ENCODE peak calls at places on chromosomes 12 and 14, in six cellular contexts. One of them, this sample, is unnamed.

GRCh38 chr12:21117995-21118394 is 13.0 kb upstream of the SLCO1B1 start:
- DNase-seq in A549: no peak
- DNase-seq in lung: no peak
- DNase-seq in MM.1S: no peak
- DNase-seq in spleen: no peak
- DNase-seq in AG04450: no peak
- DNase-seq in this sample: no peak

GRCh38 chr12:17588968-17589367 is 501.0 kb downstream of the RERGL start:
- DNase-seq in A549: peak; percentile 16
- DNase-seq in lung: no peak
- DNase-seq in MM.1S: peak; percentile 68
- DNase-seq in spleen: no peak
- DNase-seq in AG04450: no peak
- DNase-seq in this sample: no peak

GRCh38 chr14:84129028-84129427 is 1400.9 kb upstream of the FLRT2 start:
- DNase-seq in A549: no peak
- DNase-seq in lung: no peak
- DNase-seq in MM.1S: no peak
- DNase-seq in spleen: no peak
- DNase-seq in AG04450: no peak
- DNase-seq in this sample: no peak

GRCh38 chr14:106622200-106622745 is 1095.9 kb downstream of the TMEM121 start:
- DNase-seq in A549: no peak
- DNase-seq in lung: no peak
- DNase-seq in MM.1S: no peak
- DNase-seq in spleen: no peak
- DNase-seq in AG04450: no peak
- DNase-seq in this sample: no peak

GRCh38 chr14:75379246-75379929 is 48.4 kb upstream of the JDP2 start:
- DNase-seq in A549: no peak
- DNase-seq in lung: no peak
- DNase-seq in MM.1S: no peak
- DNase-seq in spleen: no peak
- DNase-seq in AG04450: no peak
- DNase-seq in this sample: no peak

GRCh38 chr12:12797789-12798142 is 12.3 kb downstream of the APOLD1 start:
- DNase-seq in A549: no peak
- DNase-seq in lung: no peak
- DNase-seq in MM.1S: peak; percentile 58
- DNase-seq in spleen: no peak
- DNase-seq in AG04450: no peak
- DNase-seq in this sample: no peak

GRCh38 chr14:22379727-22380126 is 209.3 kb downstream of the DAD1 start:
- DNase-seq in A549: no peak
- DNase-seq in lung: no peak
- DNase-seq in MM.1S: no peak
- DNase-seq in spleen: no peak
- DNase-seq in AG04450: no peak
- DNase-seq in this sample: peak; percentile 61

GRCh38 chr14:49303952-49304516 is 282.1 kb downstream of the RPS29 start:
- DNase-seq in A549: no peak
- DNase-seq in lung: no peak
- DNase-seq in MM.1S: peak; percentile 27
- DNase-seq in spleen: no peak
- DNase-seq in AG04450: no peak
- DNase-seq in this sample: no peak

GRCh38 chr12:115763982-115764621 is 513.4 kb downstream of the MED13L start:
- DNase-seq in A549: no peak
- DNase-seq in lung: no peak
- DNase-seq in MM.1S: no peak
- DNase-seq in spleen: no peak
- DNase-seq in AG04450: no peak
- DNase-seq in this sample: no peak

GRCh38 chr12:6852651-6853354 is 853 bp downstream of the USP5 start:
- DNase-seq in A549: peak; percentile 48
- DNase-seq in lung: no peak
- DNase-seq in MM.1S: peak; percentile 63
- DNase-seq in spleen: peak; percentile 84
- DNase-seq in AG04450: no peak
- DNase-seq in this sample: no peak

GRCh38 chr12:65464930-65465329 is 186.4 kb downstream of the MSRB3 start:
- DNase-seq in A549: no peak
- DNase-seq in lung: no peak
- DNase-seq in MM.1S: no peak
- DNase-seq in spleen: no peak
- DNase-seq in AG04450: peak; percentile 90
- DNase-seq in this sample: peak; percentile 85

GRCh38 chr14:70707138-70708038 is 65.7 kb downstream of the TTC9 start:
- DNase-seq in A549: no peak
- DNase-seq in lung: peak; percentile 49
- DNase-seq in MM.1S: no peak
- DNase-seq in spleen: no peak
- DNase-seq in AG04450: no peak
- DNase-seq in this sample: no peak

GRCh38 chr12:121801601-121802484 is 2.0 kb upstream of the SETD1B start:
- DNase-seq in A549: no peak
- DNase-seq in lung: no peak
- DNase-seq in MM.1S: peak; percentile 46
- DNase-seq in spleen: peak; percentile 72
- DNase-seq in AG04450: no peak
- DNase-seq in this sample: no peak

GRCh38 chr12:15164997-15165659 is 56.1 kb downstream of the RERG start:
- DNase-seq in A549: no peak
- DNase-seq in lung: no peak
- DNase-seq in MM.1S: no peak
- DNase-seq in spleen: no peak
- DNase-seq in AG04450: no peak
- DNase-seq in this sample: no peak

GRCh38 chr12:99911967-99912366 is 72.8 kb downstream of the ANKS1B start:
- DNase-seq in A549: no peak
- DNase-seq in lung: no peak
- DNase-seq in MM.1S: peak; percentile 51
- DNase-seq in spleen: no peak
- DNase-seq in AG04450: no peak
- DNase-seq in this sample: no peak

GRCh38 chr12:114863911-114864310 is 179.9 kb upstream of the TBX3 start:
- DNase-seq in A549: no peak
- DNase-seq in lung: no peak
- DNase-seq in MM.1S: no peak
- DNase-seq in spleen: no peak
- DNase-seq in AG04450: no peak
- DNase-seq in this sample: no peak

GRCh38 chr12:68932701-68933563 is at the start of gene CPM:
- DNase-seq in A549: peak; percentile 78
- DNase-seq in lung: peak; percentile 78
- DNase-seq in MM.1S: peak; percentile 74
- DNase-seq in spleen: peak; percentile 96
- DNase-seq in AG04450: no peak
- DNase-seq in this sample: no peak

GRCh38 chr12:122207391-122207790 is 3.9 kb downstream of the B3GNT4 start:
- DNase-seq in A549: no peak
- DNase-seq in lung: no peak
- DNase-seq in MM.1S: no peak
- DNase-seq in spleen: no peak
- DNase-seq in AG04450: no peak
- DNase-seq in this sample: no peak

GRCh38 chr14:73696466-73697390 is 17.5 kb downstream of the PNMA1 start:
- DNase-seq in A549: peak; percentile 45
- DNase-seq in lung: no peak
- DNase-seq in MM.1S: no peak
- DNase-seq in spleen: no peak
- DNase-seq in AG04450: no peak
- DNase-seq in this sample: no peak

GRCh38 chr14:80117876-80118275 is 93.4 kb downstream of the DIO2 start:
- DNase-seq in A549: no peak
- DNase-seq in lung: no peak
- DNase-seq in MM.1S: no peak
- DNase-seq in spleen: no peak
- DNase-seq in AG04450: no peak
- DNase-seq in this sample: no peak

GRCh38 chr12:58566599-58566998 is 353.7 kb downstream of the LRIG3 start:
- DNase-seq in A549: no peak
- DNase-seq in lung: no peak
- DNase-seq in MM.1S: no peak
- DNase-seq in spleen: no peak
- DNase-seq in AG04450: peak; percentile 92
- DNase-seq in this sample: no peak

DNA sequence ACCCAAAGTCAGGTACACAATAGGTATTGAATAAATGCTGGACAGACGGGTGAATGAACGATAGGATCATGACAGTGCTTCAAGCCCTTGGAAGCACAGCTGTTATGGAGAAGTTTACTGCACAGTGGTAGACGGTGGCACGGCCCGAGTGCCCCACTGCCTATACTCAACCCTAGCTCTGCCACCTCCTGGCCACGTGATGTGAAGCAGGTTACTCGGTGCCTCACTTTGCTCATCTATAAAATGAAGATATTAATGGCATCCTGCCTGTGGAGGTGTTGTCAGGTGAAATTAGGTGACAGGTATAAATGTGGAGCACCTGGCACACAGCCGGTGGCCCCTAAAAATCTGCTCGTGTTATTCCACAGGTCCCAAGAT is 5.8 kb downstream of the ASB2 start:
- DNase-seq in A549: peak; percentile 31
- DNase-seq in lung: no peak
- DNase-seq in MM.1S: peak; percentile 52
- DNase-seq in spleen: peak; percentile 91
- DNase-seq in AG04450: no peak
- DNase-seq in this sample: no peak
- H3K4me3 ChIP-seq in A549: no peak overlapping the region
- H3K4me3 ChIP-seq in lung: no peak overlapping the region
- H3K4me3 ChIP-seq in MM.1S: peak overlapping the region; percentile 66
- H3K4me3 ChIP-seq in spleen: peak overlapping the region; percentile 18
- H3K4me3 ChIP-seq in AG04450: no peak overlapping the region
- H3K4me3 ChIP-seq in this sample: no peak overlapping the region

GRCh38 chr14:51004801-51005526 is 60.7 kb upstream of the PYGL start:
- DNase-seq in A549: peak; percentile 63
- DNase-seq in lung: no peak
- DNase-seq in MM.1S: no peak
- DNase-seq in spleen: no peak
- DNase-seq in AG04450: no peak
- DNase-seq in this sample: peak; percentile 86
- H3K4me3 ChIP-seq in A549: peak overlapping the region; percentile 27
- H3K4me3 ChIP-seq in lung: no peak overlapping the region
- H3K4me3 ChIP-seq in MM.1S: no peak overlapping the region
- H3K4me3 ChIP-seq in spleen: no peak overlapping the region
- H3K4me3 ChIP-seq in AG04450: no peak overlapping the region
- H3K4me3 ChIP-seq in this sample: no peak overlapping the region

DNA sequence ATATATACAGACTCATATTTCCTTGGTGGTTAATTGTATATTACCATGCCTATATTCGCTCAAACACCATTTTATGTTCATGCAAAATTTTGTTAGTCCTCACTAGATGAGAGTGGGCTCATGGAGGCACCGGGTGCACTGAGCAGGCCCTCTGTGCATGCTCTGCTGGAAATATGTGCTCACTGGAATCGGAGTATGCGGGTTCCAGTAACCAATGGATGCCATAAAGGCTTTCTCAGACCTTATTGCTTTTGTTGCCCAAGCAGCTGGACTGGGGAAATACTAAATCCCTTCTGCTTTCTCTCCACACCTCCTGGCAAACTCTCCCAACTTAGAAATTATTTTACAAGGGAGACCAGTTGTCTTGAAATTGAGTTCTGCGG is 7.7 kb upstream of the HOXC6 start:
- DNase-seq in A549: no peak
- DNase-seq in lung: no peak
- DNase-seq in MM.1S: no peak
- DNase-seq in spleen: no peak
- DNase-seq in AG04450: no peak
- DNase-seq in this sample: no peak
- H3K4me3 ChIP-seq in A549: no peak overlapping the region
- H3K4me3 ChIP-seq in lung: no peak overlapping the region
- H3K4me3 ChIP-seq in MM.1S: no peak overlapping the region
- H3K4me3 ChIP-seq in spleen: no peak overlapping the region
- H3K4me3 ChIP-seq in AG04450: no peak overlapping the region
- H3K4me3 ChIP-seq in this sample: no peak overlapping the region

GRCh38 chr12:56127485-56127887 is 581 bp upstream of the ESYT1 start:
- DNase-seq in A549: no peak
- DNase-seq in lung: no peak
- DNase-seq in MM.1S: no peak
- DNase-seq in spleen: no peak
- DNase-seq in AG04450: no peak
- DNase-seq in this sample: no peak
- H3K4me3 ChIP-seq in A549: peak overlapping the region; percentile 31
- H3K4me3 ChIP-seq in lung: no peak overlapping the region
- H3K4me3 ChIP-seq in MM.1S: peak overlapping the region; percentile 54
- H3K4me3 ChIP-seq in spleen: peak overlapping the region; percentile 84
- H3K4me3 ChIP-seq in AG04450: peak overlapping the region; percentile 53
- H3K4me3 ChIP-seq in this sample: peak overlapping the region; percentile 52

GRCh38 chr12:24880732-24881131 is 68.2 kb downstream of the BCAT1 start:
- DNase-seq in A549: no peak
- DNase-seq in lung: no peak
- DNase-seq in MM.1S: no peak
- DNase-seq in spleen: no peak
- DNase-seq in AG04450: no peak
- DNase-seq in this sample: no peak
- H3K4me3 ChIP-seq in A549: no peak overlapping the region
- H3K4me3 ChIP-seq in lung: no peak overlapping the region
- H3K4me3 ChIP-seq in MM.1S: no peak overlapping the region
- H3K4me3 ChIP-seq in spleen: no peak overlapping the region
- H3K4me3 ChIP-seq in AG04450: no peak overlapping the region
- H3K4me3 ChIP-seq in this sample: no peak overlapping the region

DNA sequence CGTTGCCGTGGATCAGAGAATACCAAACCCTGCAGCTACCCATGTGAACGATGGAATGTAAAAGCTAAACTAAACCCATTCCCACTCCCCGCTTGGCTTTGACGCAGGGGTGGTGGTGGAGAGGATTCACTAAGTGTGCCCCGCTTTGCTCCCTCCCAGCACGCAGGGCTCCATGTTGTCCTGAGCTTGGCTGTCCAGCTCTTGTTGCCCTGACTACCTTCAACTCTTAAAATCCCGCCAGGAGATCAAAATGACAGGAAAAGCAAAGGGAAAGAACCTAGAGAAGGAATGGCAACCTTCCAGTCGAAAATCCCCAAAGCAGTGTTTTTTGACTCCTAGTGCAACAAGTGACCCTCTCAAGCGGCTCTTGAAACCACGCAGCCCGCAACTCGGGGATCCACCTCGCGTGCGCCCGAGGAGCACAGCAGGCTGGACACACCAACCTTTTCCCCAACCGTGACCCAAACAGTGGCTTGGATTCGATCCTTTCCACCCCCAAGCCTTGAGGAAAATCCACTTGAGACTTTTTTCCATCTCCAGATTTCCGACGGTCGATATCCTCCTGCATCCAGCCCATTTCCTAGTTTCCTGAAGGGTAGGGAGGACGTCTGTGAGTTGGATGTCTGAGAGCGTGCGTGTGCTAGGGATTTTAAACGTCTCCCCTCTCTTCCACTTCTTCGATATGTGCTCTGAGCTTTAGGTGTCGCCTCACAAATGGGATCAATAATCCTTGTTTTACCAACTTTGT is 1.4 kb downstream of the SYT10 start:
- DNase-seq in A549: no peak
- DNase-seq in lung: no peak
- DNase-seq in MM.1S: no peak
- DNase-seq in spleen: no peak
- DNase-seq in AG04450: no peak
- DNase-seq in this sample: no peak
- H3K4me3 ChIP-seq in A549: no peak overlapping the region
- H3K4me3 ChIP-seq in lung: no peak overlapping the region
- H3K4me3 ChIP-seq in MM.1S: no peak overlapping the region
- H3K4me3 ChIP-seq in spleen: no peak overlapping the region
- H3K4me3 ChIP-seq in AG04450: no peak overlapping the region
- H3K4me3 ChIP-seq in this sample: peak overlapping the region; percentile 67